ENCODE peak calls at places on chromosome 7, in five cellular contexts. One of them, this sample, is unnamed.
A peak's percentile ranks its signal among the peaks of the same experiment; 100 is the strongest.

GRCh38 chr7:105261689-105262088 is 127.0 kb downstream of the SRPK2 start:
- DNase-seq in heart left ventricle: no peak
- DNase-seq in stomach: no peak
- DNase-seq in right lobe of liver: no peak
- DNase-seq in transverse colon: peak; percentile 16
- DNase-seq in this sample: no peak

GRCh38 chr7:151415375-151416112 is 5.7 kb upstream of the WDR86 start:
- DNase-seq in heart left ventricle: no peak
- DNase-seq in stomach: no peak
- DNase-seq in right lobe of liver: peak; percentile 45
- DNase-seq in transverse colon: no peak
- DNase-seq in this sample: no peak

GRCh38 chr7:100824499-100825214 is 2.7 kb downstream of the EPHB4 start:
- DNase-seq in heart left ventricle: no peak
- DNase-seq in stomach: no peak
- DNase-seq in right lobe of liver: peak; percentile 55
- DNase-seq in transverse colon: no peak
- DNase-seq in this sample: no peak

GRCh38 chr7:100885440-100886141 is 3.9 kb downstream of the UFSP1 start:
- DNase-seq in heart left ventricle: no peak
- DNase-seq in stomach: no peak
- DNase-seq in right lobe of liver: no peak
- DNase-seq in transverse colon: no peak
- DNase-seq in this sample: no peak

GRCh38 chr7:117127585-117128168 is 174.4 kb downstream of the ST7 start:
- DNase-seq in heart left ventricle: peak; percentile 27
- DNase-seq in stomach: peak; percentile 55
- DNase-seq in right lobe of liver: no peak
- DNase-seq in transverse colon: peak; percentile 49
- DNase-seq in this sample: peak; percentile 71

GRCh38 chr7:145219461-145219860 is 383.6 kb upstream of the TPK1 start:
- DNase-seq in heart left ventricle: no peak
- DNase-seq in stomach: no peak
- DNase-seq in right lobe of liver: no peak
- DNase-seq in transverse colon: no peak
- DNase-seq in this sample: no peak

GRCh38 chr7:155860840-155861479 is 48.7 kb upstream of the SHH start:
- DNase-seq in heart left ventricle: no peak
- DNase-seq in stomach: peak; percentile 65
- DNase-seq in right lobe of liver: peak; percentile 87
- DNase-seq in transverse colon: no peak
- DNase-seq in this sample: no peak

GRCh38 chr7:6243168-6243567 is 29.3 kb downstream of the CYTH3 start:
- DNase-seq in heart left ventricle: no peak
- DNase-seq in stomach: no peak
- DNase-seq in right lobe of liver: no peak
- DNase-seq in transverse colon: no peak
- DNase-seq in this sample: no peak

GRCh38 chr7:94301024-94301588 is 93.6 kb upstream of the COL1A2 start:
- DNase-seq in heart left ventricle: peak; percentile 83
- DNase-seq in stomach: peak; percentile 31
- DNase-seq in right lobe of liver: no peak
- DNase-seq in transverse colon: peak; percentile 52
- DNase-seq in this sample: no peak

GRCh38 chr7:100864263-100864845 is 2.8 kb upstream of the TRIP6 start:
- DNase-seq in heart left ventricle: no peak
- DNase-seq in stomach: no peak
- DNase-seq in right lobe of liver: no peak
- DNase-seq in transverse colon: no peak
- DNase-seq in this sample: no peak

GRCh38 chr7:27100601-27101187 is 1.8 kb downstream of the HOXA2 start:
- DNase-seq in heart left ventricle: no peak
- DNase-seq in stomach: no peak
- DNase-seq in right lobe of liver: no peak
- DNase-seq in transverse colon: no peak
- DNase-seq in this sample: no peak

GRCh38 chr7:80284848-80285247 is 150.2 kb downstream of the GNAI1 start:
- DNase-seq in heart left ventricle: no peak
- DNase-seq in stomach: no peak
- DNase-seq in right lobe of liver: no peak
- DNase-seq in transverse colon: no peak
- DNase-seq in this sample: no peak

GRCh38 chr7:1290262-1291039 is 57.8 kb downstream of the UNCX start:
- DNase-seq in heart left ventricle: peak; percentile 28
- DNase-seq in stomach: peak; percentile 29
- DNase-seq in right lobe of liver: peak; percentile 48
- DNase-seq in transverse colon: no peak
- DNase-seq in this sample: no peak

GRCh38 chr7:114663502-114663901 is 248.9 kb downstream of the FOXP2 start:
- DNase-seq in heart left ventricle: no peak
- DNase-seq in stomach: no peak
- DNase-seq in right lobe of liver: no peak
- DNase-seq in transverse colon: peak; percentile 8
- DNase-seq in this sample: no peak

GRCh38 chr7:92766461-92767003 is 69.8 kb downstream of the CDK6 start:
- DNase-seq in heart left ventricle: no peak
- DNase-seq in stomach: no peak
- DNase-seq in right lobe of liver: no peak
- DNase-seq in transverse colon: no peak
- DNase-seq in this sample: no peak

GRCh38 chr7:19117081-19117869 is at the start of gene TWIST1:
- DNase-seq in heart left ventricle: peak; percentile 67
- DNase-seq in stomach: no peak
- DNase-seq in right lobe of liver: peak; percentile 52
- DNase-seq in transverse colon: no peak
- DNase-seq in this sample: peak; percentile 9

GRCh38 chr7:101122933-101123702 is 3.8 kb upstream of the SERPINE1 start:
- DNase-seq in heart left ventricle: no peak
- DNase-seq in stomach: no peak
- DNase-seq in right lobe of liver: no peak
- DNase-seq in transverse colon: no peak
- DNase-seq in this sample: no peak

GRCh38 chr7:37920619-37921339 is at the start of gene EPDR1:
- DNase-seq in heart left ventricle: peak; percentile 76
- DNase-seq in stomach: no peak
- DNase-seq in right lobe of liver: peak; percentile 82
- DNase-seq in transverse colon: peak; percentile 75
- DNase-seq in this sample: peak; percentile 87

GRCh38 chr7:142854505-142855400 is at the start of gene EPHB6:
- DNase-seq in heart left ventricle: peak; percentile 81
- DNase-seq in stomach: peak; percentile 89
- DNase-seq in right lobe of liver: peak; percentile 86
- DNase-seq in transverse colon: peak; percentile 87
- DNase-seq in this sample: peak; percentile 90

GRCh38 chr7:117173001-117173400 is 149.9 kb downstream of the WNT2 start:
- DNase-seq in heart left ventricle: no peak
- DNase-seq in stomach: no peak
- DNase-seq in right lobe of liver: no peak
- DNase-seq in transverse colon: no peak
- DNase-seq in this sample: no peak

GRCh38 chr7:129896568-129897382 is 56.0 kb downstream of the UBE2H start:
- DNase-seq in heart left ventricle: no peak
- DNase-seq in stomach: no peak
- DNase-seq in right lobe of liver: no peak
- DNase-seq in transverse colon: no peak
- DNase-seq in this sample: no peak

GRCh38 chr7:33043434-33043833 is 19.1 kb downstream of the NT5C3A start:
- DNase-seq in heart left ventricle: peak; percentile 5
- DNase-seq in stomach: no peak
- DNase-seq in right lobe of liver: no peak
- DNase-seq in transverse colon: no peak
- DNase-seq in this sample: peak; percentile 23

GRCh38 chr7:128911441-128912031 is 1.0 kb upstream of the KCP start:
- DNase-seq in heart left ventricle: peak; percentile 53
- DNase-seq in stomach: peak; percentile 37
- DNase-seq in right lobe of liver: no peak
- DNase-seq in transverse colon: peak; percentile 55
- DNase-seq in this sample: no peak

GRCh38 chr7:19378340-19378704 is 233.1 kb upstream of the FERD3L start:
- DNase-seq in heart left ventricle: no peak
- DNase-seq in stomach: no peak
- DNase-seq in right lobe of liver: no peak
- DNase-seq in transverse colon: no peak
- DNase-seq in this sample: no peak

DNA sequence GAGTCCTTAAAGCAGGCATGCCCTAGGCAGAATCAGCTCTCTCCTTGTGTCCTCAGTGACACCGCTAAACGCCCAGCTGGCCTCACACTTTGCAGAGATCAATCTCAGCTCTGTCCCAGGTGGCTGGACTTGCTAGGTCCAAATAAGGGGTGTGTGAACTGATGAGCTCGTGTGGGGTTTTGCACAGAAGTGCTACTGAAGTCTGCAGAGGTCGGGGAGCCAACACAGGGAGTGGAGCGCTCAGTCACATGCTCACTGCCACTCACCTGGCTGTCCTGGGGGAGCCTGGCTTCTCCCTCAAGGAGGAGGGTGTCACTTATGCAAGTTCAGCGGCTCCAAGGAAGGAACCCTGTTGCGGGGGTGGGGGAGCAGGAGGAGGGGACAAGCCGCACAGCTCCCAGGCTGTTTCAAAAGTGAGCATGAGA is 2.0 kb downstream of the ELN start:
- DNase-seq in heart left ventricle: no peak
- DNase-seq in stomach: no peak
- DNase-seq in right lobe of liver: no peak
- DNase-seq in transverse colon: no peak
- DNase-seq in this sample: no peak
- TF ChIP-seq POLR2A in heart left ventricle: no peak
- TF ChIP-seq POLR2A in stomach: no peak
- TF ChIP-seq POLR2A in right lobe of liver: no peak
- TF ChIP-seq POLR2A in transverse colon: no peak
- TF ChIP-seq POLR2A in this sample: no peak

GRCh38 chr7:29563590-29564454 is at the start of gene PRR15:
- DNase-seq in heart left ventricle: no peak
- DNase-seq in stomach: peak; percentile 89
- DNase-seq in right lobe of liver: peak; percentile 64
- DNase-seq in transverse colon: peak; percentile 91
- DNase-seq in this sample: peak; percentile 16
- TF ChIP-seq POLR2A in heart left ventricle: no peak
- TF ChIP-seq POLR2A in stomach: no peak
- TF ChIP-seq POLR2A in right lobe of liver: no peak
- TF ChIP-seq POLR2A in transverse colon: peak; percentile 92
- TF ChIP-seq POLR2A in this sample: no peak

GRCh38 chr7:45088821-45089313 is at the start of gene NACAD:
- DNase-seq in heart left ventricle: peak; percentile 39
- DNase-seq in stomach: peak; percentile 40
- DNase-seq in right lobe of liver: no peak
- DNase-seq in transverse colon: peak; percentile 45
- DNase-seq in this sample: peak; percentile 64
- TF ChIP-seq POLR2A in heart left ventricle: no peak
- TF ChIP-seq POLR2A in stomach: no peak
- TF ChIP-seq POLR2A in right lobe of liver: no peak
- TF ChIP-seq POLR2A in transverse colon: no peak
- TF ChIP-seq POLR2A in this sample: no peak

GRCh38 chr7:135557455-135558336 is at the start of gene NUP205:
- DNase-seq in heart left ventricle: peak; percentile 73
- DNase-seq in stomach: peak; percentile 51
- DNase-seq in right lobe of liver: peak; percentile 78
- DNase-seq in transverse colon: peak; percentile 65
- DNase-seq in this sample: peak; percentile 91

GRCh38 chr7:135562720-135563119 is 5.0 kb downstream of the NUP205 start:
- DNase-seq in heart left ventricle: no peak
- DNase-seq in stomach: no peak
- DNase-seq in right lobe of liver: no peak
- DNase-seq in transverse colon: no peak
- DNase-seq in this sample: no peak

GRCh38 chr7:135558881-135559280 is 1.2 kb downstream of the NUP205 start:
- DNase-seq in heart left ventricle: no peak
- DNase-seq in stomach: no peak
- DNase-seq in right lobe of liver: no peak
- DNase-seq in transverse colon: no peak
- DNase-seq in this sample: no peak

GRCh38 chr7:135558337-135558767 is 635 bp downstream of the NUP205 start:
- DNase-seq in heart left ventricle: peak; percentile 36
- DNase-seq in stomach: peak; percentile 36
- DNase-seq in right lobe of liver: no peak
- DNase-seq in transverse colon: peak; percentile 59
- DNase-seq in this sample: peak; percentile 87
- TF ChIP-seq POLR2A in heart left ventricle: no peak
- TF ChIP-seq POLR2A in stomach: no peak
- TF ChIP-seq POLR2A in right lobe of liver: no peak
- TF ChIP-seq POLR2A in transverse colon: no peak
- TF ChIP-seq POLR2A in this sample: no peak

GRCh38 chr7:131899271-131900030 is 343.0 kb upstream of the PODXL start:
- DNase-seq in heart left ventricle: no peak
- DNase-seq in stomach: no peak
- DNase-seq in right lobe of liver: no peak
- DNase-seq in transverse colon: no peak
- DNase-seq in this sample: no peak

GRCh38 chr7:131896189-131896855 is 339.9 kb upstream of the PODXL start:
- DNase-seq in heart left ventricle: no peak
- DNase-seq in stomach: no peak
- DNase-seq in right lobe of liver: no peak
- DNase-seq in transverse colon: no peak
- DNase-seq in this sample: no peak

GRCh38 chr7:131898418-131898817 is 342.0 kb upstream of the PODXL start:
- DNase-seq in heart left ventricle: no peak
- DNase-seq in stomach: no peak
- DNase-seq in right lobe of liver: no peak
- DNase-seq in transverse colon: no peak
- DNase-seq in this sample: no peak

GRCh38 chr7:131897016-131897789 is 340.8 kb upstream of the PODXL start:
- DNase-seq in heart left ventricle: no peak
- DNase-seq in stomach: no peak
- DNase-seq in right lobe of liver: no peak
- DNase-seq in transverse colon: no peak
- DNase-seq in this sample: no peak

DNA sequence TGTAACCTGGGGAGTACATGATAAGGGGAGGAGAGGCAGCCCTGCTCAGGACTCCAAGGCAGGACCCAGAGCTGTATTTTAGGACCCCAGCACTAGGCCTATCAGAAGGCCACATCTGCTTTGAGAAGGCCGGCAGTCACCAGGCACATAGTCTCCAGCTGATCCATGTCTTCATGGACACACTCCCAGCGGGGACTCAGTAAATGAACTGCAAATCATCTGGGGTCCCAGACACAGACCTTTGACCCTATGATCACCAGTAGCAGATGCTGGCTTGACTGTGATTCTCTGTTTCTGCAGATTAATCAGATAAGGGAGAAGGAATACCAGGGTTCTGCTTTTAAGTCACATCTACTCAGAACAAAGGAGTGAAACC is 341.4 kb upstream of the PODXL start:
- DNase-seq in heart left ventricle: no peak
- DNase-seq in stomach: no peak
- DNase-seq in right lobe of liver: no peak
- DNase-seq in transverse colon: no peak
- DNase-seq in this sample: no peak
- TF ChIP-seq POLR2A in heart left ventricle: no peak
- TF ChIP-seq POLR2A in stomach: no peak
- TF ChIP-seq POLR2A in right lobe of liver: no peak
- TF ChIP-seq POLR2A in transverse colon: no peak
- TF ChIP-seq POLR2A in this sample: no peak

GRCh38 chr7:21023841-21024502 is 237.3 kb upstream of the SP8 start:
- DNase-seq in heart left ventricle: no peak
- DNase-seq in stomach: no peak
- DNase-seq in right lobe of liver: no peak
- DNase-seq in transverse colon: no peak
- DNase-seq in this sample: no peak

GRCh38 chr7:21020667-21021066 is 234.0 kb upstream of the SP8 start:
- DNase-seq in heart left ventricle: no peak
- DNase-seq in stomach: no peak
- DNase-seq in right lobe of liver: no peak
- DNase-seq in transverse colon: no peak
- DNase-seq in this sample: no peak
- TF ChIP-seq POLR2A in heart left ventricle: no peak
- TF ChIP-seq POLR2A in stomach: no peak
- TF ChIP-seq POLR2A in right lobe of liver: no peak
- TF ChIP-seq POLR2A in transverse colon: no peak
- TF ChIP-seq POLR2A in this sample: no peak

GRCh38 chr7:43615558-43616145 is 32.7 kb downstream of the STK17A start:
- DNase-seq in heart left ventricle: no peak
- DNase-seq in stomach: no peak
- DNase-seq in right lobe of liver: no peak
- DNase-seq in transverse colon: no peak
- DNase-seq in this sample: no peak
- TF ChIP-seq POLR2A in heart left ventricle: no peak
- TF ChIP-seq POLR2A in stomach: no peak
- TF ChIP-seq POLR2A in right lobe of liver: no peak
- TF ChIP-seq POLR2A in transverse colon: no peak
- TF ChIP-seq POLR2A in this sample: no peak

This sample was measured in erythroblast.